ENCODE peak calls at places on chromosomes 4 and X, in seven cellular contexts. B, D, R, Z, V, I and T are unnamed samples.

GRCh38 chr4:89788243-89789072 is 48.5 kb downstream of the SNCA start:
- DNase-seq in D (no peak), R (peak; percentile 32), B (peak; percentile 34), Z (peak; percentile 55), I (peak; percentile 53), V (no peak), T (no peak)

GRCh38 chrX:10052906-10053625 is 85.9 kb downstream of the CLDN34 start:
- DNase-seq in V (no peak), D (no peak), Z (peak; percentile 43), B (no peak), R (no peak), I (no peak), T (peak; percentile 15)

GRCh38 chr4:26298198-26298950 is 22.4 kb upstream of the RBPJ start:
- DNase-seq in D (no peak), R (no peak), I (no peak), B (peak; percentile 65), V (no peak), Z (no peak), T (no peak)

GRCh38 chr4:76199664-76200211 is 13.9 kb downstream of the SCARB2 start:
- DNase-seq in I (peak; percentile 29), D (no peak), V (no peak), Z (no peak), B (peak; percentile 36), R (no peak), T (peak; percentile 10)

GRCh38 chr4:110869114-110869513 is 246.2 kb upstream of the PITX2 start:
- DNase-seq in R (no peak), V (no peak), I (no peak), Z (no peak), B (peak; percentile 86), D (no peak), T (no peak)

GRCh38 chr4:3112979-3113469 is 38.5 kb downstream of the HTT start:
- DNase-seq in D (no peak), B (peak; percentile 21), I (no peak), Z (no peak), V (no peak), R (no peak), T (no peak)

GRCh38 chr4:19739101-19739651 is 512.5 kb upstream of the SLIT2 start:
- DNase-seq in B (peak; percentile 95), V (no peak), Z (no peak), D (peak; percentile 24), I (no peak), R (no peak), T (no peak)

GRCh38 chr4:97653701-97654100 is 489.6 kb downstream of the STPG2 start:
- DNase-seq in D (no peak), R (no peak), V (no peak), I (no peak), B (no peak), Z (no peak), T (no peak)

GRCh38 chr4:74583757-74584156 is 138.8 kb downstream of the AREG start:
- DNase-seq in B (no peak), V (no peak), I (no peak), R (no peak), D (no peak), Z (no peak), T (no peak)

GRCh38 chrX:39536165-39536564 is 561.6 kb downstream of the BCOR start:
- DNase-seq in I (no peak), R (no peak), D (no peak), B (no peak), Z (no peak), V (no peak), T (no peak)

GRCh38 chr4:146456681-146457080 is 65.1 kb downstream of the SLC10A7 start:
- DNase-seq in V (no peak), Z (no peak), R (no peak), D (no peak), B (no peak), I (no peak), T (no peak)

GRCh38 chrX:136067097-136067496 is 80.2 kb upstream of the FHL1 start:
- DNase-seq in B (no peak), R (peak; percentile 49), Z (no peak), I (no peak), D (no peak), V (no peak), T (no peak)

GRCh38 chrX:9853307-9853706 is 67.1 kb downstream of the SHROOM2 start:
- DNase-seq in V (no peak), D (no peak), I (no peak), R (no peak), B (no peak), Z (no peak), T (no peak)

GRCh38 chr4:119106036-119107000 is 29.3 kb upstream of the MYOZ2 start:
- DNase-seq in V (no peak), Z (no peak), B (no peak), I (no peak), R (no peak), D (no peak), T (no peak)

GRCh38 chr4:163553146-163553545 is 58.7 kb downstream of the TMA16 start:
- DNase-seq in R (no peak), I (no peak), V (no peak), D (no peak), Z (no peak), B (no peak), T (no peak)

GRCh38 chrX:48046846-48047245 is 24.6 kb downstream of the ZNF630 start:
- DNase-seq in R (no peak), D (no peak), B (no peak), I (no peak), Z (no peak), V (no peak), T (no peak)
- H3K27ac ChIP-seq in R (peak overlapping the region; percentile 58), D (no peak overlapping the region), B (no peak overlapping the region), I (peak overlapping the region; percentile 70), Z (no peak overlapping the region), V (no peak overlapping the region), T (no peak overlapping the region)

DNA sequence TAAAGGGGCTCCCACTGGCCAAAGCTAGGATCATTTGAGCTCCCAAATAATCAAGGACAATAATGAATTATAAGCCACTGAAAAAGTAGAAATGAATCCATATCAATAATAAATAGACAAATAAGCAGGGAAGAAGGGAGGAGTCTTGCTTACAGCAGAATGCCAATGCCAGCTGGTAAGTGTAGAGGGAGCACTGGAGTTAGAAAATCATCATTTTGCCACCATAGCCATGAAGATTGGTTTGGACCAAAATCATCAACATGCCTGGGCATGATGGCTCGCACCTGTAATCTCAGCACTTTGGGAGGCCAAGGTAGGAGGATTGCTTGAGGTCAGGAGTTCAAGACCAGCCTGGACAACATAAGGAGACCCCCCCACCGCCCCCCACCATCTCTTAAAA is 20.4 kb upstream of the SH3KBP1 start:
- DNase-seq in I (no peak), D (no peak), B (no peak), Z (no peak), V (no peak), R (no peak), T (no peak)
- TF ChIP-seq CTCF in I (no peak), D (no peak), B (no peak), Z (no peak), V (no peak), R (no peak), T (no peak)

GRCh38 chr4:42515156-42515884 is 118.0 kb downstream of the SHISA3 start:
- DNase-seq in I (no peak), D (no peak), R (no peak), B (peak; percentile 54), V (no peak), Z (no peak), T (no peak)
- H3K27ac ChIP-seq in I (no peak overlapping the region), D (no peak overlapping the region), R (no peak overlapping the region), B (no peak overlapping the region), V (no peak overlapping the region), Z (no peak overlapping the region), T (no peak overlapping the region)

GRCh38 chrX:47518105-47518504 is 35.1 kb upstream of the ZNF41 start:
- DNase-seq in B (no peak), V (no peak), Z (no peak), R (no peak), I (no peak), D (no peak), T (no peak)

GRCh38 chrX:47529548-47529947 is 31.5 kb upstream of the ARAF start:
- DNase-seq in Z (no peak), D (no peak), I (no peak), R (no peak), B (no peak), V (no peak), T (no peak)

GRCh38 chrX:47523297-47523696 is 37.7 kb upstream of the ARAF start:
- DNase-seq in B (peak; percentile 30), V (peak; percentile 72), Z (peak; percentile 77), I (peak; percentile 85), D (peak; percentile 85), R (peak; percentile 76), T (peak; percentile 82)

DNA sequence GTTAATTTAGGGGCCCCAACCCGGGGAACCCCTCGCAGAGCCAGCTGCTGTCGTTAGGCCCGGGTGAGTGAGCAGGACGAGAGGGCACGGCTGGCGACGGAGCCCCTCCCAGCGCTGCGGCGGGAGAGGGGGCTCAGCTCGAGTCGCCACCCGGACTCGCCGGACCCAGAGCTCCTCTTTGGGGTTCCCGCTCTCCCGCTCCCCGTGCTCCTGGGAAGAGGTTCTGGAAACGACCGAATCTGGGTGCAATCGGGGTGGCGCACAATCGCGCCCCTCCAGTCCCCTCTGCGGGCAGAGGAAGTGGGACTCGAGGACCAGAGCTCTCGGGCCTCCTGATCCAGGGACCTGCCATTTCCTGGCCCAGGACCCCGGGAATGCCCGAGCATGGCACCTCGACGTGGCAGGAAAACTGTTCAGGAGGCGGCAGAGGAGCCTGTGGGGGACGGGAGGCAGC is 37.3 kb upstream of the ARAF start:
- DNase-seq in R (no peak), I (no peak), V (no peak), B (no peak), Z (no peak), D (no peak), T (no peak)
- TF ChIP-seq CTCF in R (no peak), I (no peak), V (no peak), B (no peak), Z (no peak), D (no peak), T (peak; percentile 14)

GRCh38 chr4:20805716-20806115 is 105.5 kb downstream of the PACRGL start:
- DNase-seq in R (no peak), D (no peak), Z (no peak), I (no peak), B (no peak), V (no peak), T (no peak)
- H3K27ac ChIP-seq in R (no peak overlapping the region), D (no peak overlapping the region), Z (no peak overlapping the region), I (no peak overlapping the region), B (no peak overlapping the region), V (no peak overlapping the region), T (no peak overlapping the region)

DNA sequence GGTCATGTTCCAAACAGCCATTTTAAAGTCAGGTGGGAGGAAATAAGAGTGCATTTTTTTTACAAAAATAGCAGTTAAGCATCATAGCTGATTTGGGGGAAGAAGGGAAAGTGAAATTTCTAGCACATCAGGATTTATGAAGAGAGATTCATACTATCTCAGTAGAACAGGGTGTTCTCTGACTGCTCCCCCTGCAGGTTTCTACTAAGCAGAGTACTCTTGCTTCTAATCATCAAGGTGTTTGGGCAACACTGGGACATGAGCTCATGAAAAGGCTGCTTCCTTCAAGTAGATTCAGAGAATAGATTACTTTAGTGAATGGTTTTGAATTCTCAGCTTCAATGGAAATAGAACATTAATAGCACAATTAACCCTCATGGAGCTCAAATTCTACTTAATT is 591.4 kb upstream of the PCDH10 start:
- DNase-seq in Z (no peak), R (no peak), I (no peak), B (no peak), V (no peak), D (no peak), T (no peak)
- TF ChIP-seq CTCF in Z (no peak), R (no peak), I (no peak), B (no peak), V (no peak), D (no peak), T (no peak)

GRCh38 chrX:119495734-119496520 is 27.7 kb downstream of the SLC25A5 start:
- DNase-seq in R (no peak), Z (no peak), D (no peak), I (no peak), V (no peak), B (no peak), T (no peak)
- H3K27ac ChIP-seq in R (no peak overlapping the region), Z (no peak overlapping the region), D (no peak overlapping the region), I (no peak overlapping the region), V (no peak overlapping the region), B (no peak overlapping the region), T (no peak overlapping the region)